ENCODE peak calls at places on chromosomes 4 and X, in nine cellular contexts. F is activated T-helper 1 cell treated with Interleukin-2 at 50 U/mL for 16 hours; R is kidney glomerular epithelial cell; D is breast epithelium; I is caudate nucleus; H is NCI-H774; B is hippocampal formation; E is stimulated activated CD4-positive, alpha-beta T cell treated with anti-CD3 and anti-CD28 coated beads, TNF-alpha, amount 100 ng/mL, for 1 hour; T is iris pigment epithelial cell. S is an unnamed sample.
A peak's percentile ranks its signal among the peaks of the same experiment; 100 is the strongest.

GRCh38 chrX:71301195-71301924 is at the start of gene ITGB1BP2:
- DNase-seq in F (no peak), R (no peak), D (no peak), I (no peak), H (no peak), B (no peak), E (no peak), T (peak; percentile 27), S (no peak)

GRCh38 chrX:45157647-45158046 is 43.0 kb downstream of the DIPK2B start:
- DNase-seq in F (no peak), R (no peak), D (no peak), I (no peak), H (no peak), B (no peak), E (no peak), T (no peak), S (no peak)

GRCh38 chr4:85803846-85804245 is 328.9 kb downstream of the ARHGAP24 start:
- DNase-seq in F (no peak), R (no peak), D (no peak), I (no peak), H (no peak), B (no peak), E (no peak), T (no peak), S (no peak)

GRCh38 chr4:131093303-131093702 is 1997.4 kb downstream of the C4orf33 start:
- DNase-seq in F (no peak), R (no peak), D (no peak), I (no peak), H (no peak), B (no peak), E (no peak), T (no peak), S (no peak)

GRCh38 chrX:16873106-16873505 is 2.9 kb upstream of the RBBP7 start:
- DNase-seq in F (no peak), R (no peak), D (no peak), I (no peak), H (no peak), B (no peak), E (no peak), T (no peak), S (no peak)

GRCh38 chr4:149008415-149009025 is 566.3 kb upstream of the NR3C2 start:
- DNase-seq in F (no peak), R (no peak), D (no peak), I (no peak), H (no peak), B (no peak), E (no peak), T (no peak), S (no peak)

GRCh38 chr4:139144161-139144859 is 32.7 kb downstream of the ELF2 start:
- DNase-seq in F (no peak), R (peak; percentile 90), D (no peak), I (no peak), H (no peak), B (no peak), E (no peak), T (peak; percentile 85), S (no peak)

GRCh38 chr4:2289311-2289954 is 27.5 kb upstream of the MXD4 start:
- DNase-seq in F (no peak), R (no peak), D (peak; percentile 49), I (no peak), H (no peak), B (no peak), E (no peak), T (no peak), S (no peak)

GRCh38 chr4:7747556-7747955 is 192.1 kb downstream of the AFAP1 start:
- DNase-seq in F (no peak), R (no peak), D (no peak), I (no peak), H (no peak), B (no peak), E (no peak), T (no peak), S (no peak)

GRCh38 chr4:184529283-184529682 is 54.9 kb upstream of the IRF2 start:
- DNase-seq in F (no peak), R (no peak), D (no peak), I (no peak), H (no peak), B (no peak), E (no peak), T (no peak), S (no peak)

GRCh38 chr4:78938868-78939666 is at the start of gene PAQR3:
- DNase-seq in F (peak; percentile 76), R (peak; percentile 71), D (peak; percentile 79), I (peak; percentile 54), H (peak; percentile 81), B (peak; percentile 74), E (peak; percentile 42), T (peak; percentile 79), S (peak; percentile 83)

GRCh38 chr4:56641494-56642051 is 39.5 kb downstream of the HOPX start:
- DNase-seq in F (no peak), R (peak; percentile 94), D (no peak), I (no peak), H (no peak), B (no peak), E (no peak), T (peak; percentile 92), S (no peak)

GRCh38 chr4:105283501-105283900 is 136.8 kb downstream of the TET2 start:
- DNase-seq in F (no peak), R (peak; percentile 4), D (no peak), I (no peak), H (no peak), B (no peak), E (no peak), T (peak; percentile 10), S (no peak)

GRCh38 chr4:6425911-6426310 is 46.5 kb downstream of the PPP2R2C start:
- DNase-seq in F (no peak), R (no peak), D (no peak), I (no peak), H (no peak), B (no peak), E (no peak), T (no peak), S (no peak)

GRCh38 chr4:108900018-108900417 is 137.2 kb upstream of the ETNPPL start:
- DNase-seq in F (no peak), R (no peak), D (no peak), I (no peak), H (no peak), B (no peak), E (no peak), T (no peak), S (no peak)

GRCh38 chr4:2570551-2571222 is 34.2 kb downstream of the FAM193A start:
- DNase-seq in F (peak; percentile 15), R (no peak), D (no peak), I (no peak), H (no peak), B (no peak), E (no peak), T (no peak), S (no peak)

GRCh38 chr4:8853249-8853648 is 18.4 kb downstream of the HMX1 start:
- DNase-seq in F (no peak), R (no peak), D (no peak), I (no peak), H (no peak), B (no peak), E (no peak), T (no peak), S (no peak)

GRCh38 chr4:116561717-116562116 is 523.7 kb downstream of the TRAM1L1 start:
- DNase-seq in F (no peak), R (no peak), D (no peak), I (no peak), H (no peak), B (no peak), E (no peak), T (no peak), S (peak; percentile 36)

GRCh38 chr4:80215449-80216052 is 18.2 kb downstream of the PRDM8 start:
- DNase-seq in F (no peak), R (peak; percentile 25), D (no peak), I (no peak), H (peak; percentile 60), B (no peak), E (no peak), T (no peak), S (peak; percentile 28)

GRCh38 chr4:55337944-55338343 is 8.1 kb upstream of the SRD5A3 start:
- DNase-seq in F (no peak), R (no peak), D (no peak), I (no peak), H (no peak), B (no peak), E (no peak), T (no peak), S (no peak)

GRCh38 chrX:129522184-129523059 is 868 bp downstream of the SMARCA1 start:
- DNase-seq in F (no peak), R (peak; percentile 7), D (peak; percentile 52), I (no peak), H (peak; percentile 60), B (peak; percentile 7), E (no peak), T (peak; percentile 64), S (peak; percentile 11)

GRCh38 chrX:33190016-33190415 is 21.3 kb downstream of the DMD start:
- DNase-seq in F (no peak), R (no peak), D (no peak), I (no peak), H (no peak), B (no peak), E (no peak), T (peak; percentile 68), S (no peak)

GRCh38 chr4:126404549-126404948 is 1089.8 kb downstream of the FAT4 start:
- DNase-seq in F (no peak), R (no peak), D (no peak), I (no peak), H (no peak), B (no peak), E (no peak), T (peak; percentile 28), S (no peak)

GRCh38 chr4:2290974-2291704 is 29.2 kb upstream of the MXD4 start:
- DNase-seq in F (peak; percentile 66), R (no peak), D (peak; percentile 31), I (no peak), H (no peak), B (no peak), E (peak; percentile 59), T (no peak), S (no peak)

GRCh38 chr4:73396993-73397972 is 6.8 kb upstream of the ALB start:
- DNase-seq in F (no peak), R (no peak), D (no peak), I (no peak), H (no peak), B (no peak), E (no peak), T (no peak), S (no peak)

GRCh38 chrX:109485470-109486340 is 3.8 kb upstream of the GUCY2F start:
- DNase-seq in F (peak; percentile 33), R (peak; percentile 27), D (peak; percentile 51), I (no peak), H (peak; percentile 41), B (peak; percentile 29), E (peak; percentile 2), T (peak; percentile 64), S (peak; percentile 29)

GRCh38 chr4:14384824-14385223 is 617.5 kb upstream of the CPEB2 start:
- DNase-seq in F (no peak), R (no peak), D (no peak), I (no peak), H (no peak), B (no peak), E (no peak), T (no peak), S (no peak)

GRCh38 chr4:23884731-23885130 is 5.1 kb downstream of the PPARGC1A start:
- DNase-seq in F (no peak), R (no peak), D (no peak), I (no peak), H (no peak), B (no peak), E (no peak), T (no peak), S (no peak)

GRCh38 chr4:97493815-97494518 is 649.3 kb downstream of the STPG2 start:
- DNase-seq in F (no peak), R (peak; percentile 3), D (no peak), I (no peak), H (no peak), B (no peak), E (no peak), T (no peak), S (no peak)

GRCh38 chr4:142883433-142883832 is 37.3 kb upstream of the INPP4B start:
- DNase-seq in F (no peak), R (no peak), D (no peak), I (no peak), H (no peak), B (no peak), E (no peak), T (peak; percentile 6), S (peak; percentile 12)

GRCh38 chr4:186948361-186949291 is 225.0 kb upstream of the FAT1 start:
- DNase-seq in F (no peak), R (peak; percentile 15), D (no peak), I (no peak), H (no peak), B (no peak), E (no peak), T (peak; percentile 50), S (peak; percentile 46)

S was measured in SHP77.